ENCODE peak calls at places on chromosomes 13 and 19, in four cellular contexts. C is HepG2, E is GM12878, W is K562. G is an unnamed sample.

GRCh38 chr19:7492142-7493055 is 3.6 kb upstream of the PEX11G start:
- DNase-seq in C (no peak), E (no peak), W (no peak), G (no peak)

GRCh38 chr19:13428352-13428751 is 77.9 kb downstream of the CACNA1A start:
- DNase-seq in C (no peak), E (no peak), W (peak), G (peak)

GRCh38 chr19:19835560-19836038 is 14.0 kb upstream of the ZNF506 start:
- DNase-seq in C (no peak), E (no peak), W (no peak), G (no peak)

GRCh38 chr19:4972509-4973230 is 3.8 kb downstream of the KDM4B start:
- DNase-seq in C (peak), E (no peak), W (no peak), G (no peak)

GRCh38 chr19:8510589-8511115 is 3.3 kb downstream of the ZNF414 start:
- DNase-seq in C (no peak), E (no peak), W (no peak), G (no peak)

GRCh38 chr19:811007-811434 is 10.7 kb downstream of the PLPPR3 start:
- DNase-seq in C (no peak), E (no peak), W (peak), G (no peak)

GRCh38 chr19:3471954-3472655 is 8.2 kb downstream of the SMIM24 start:
- DNase-seq in C (no peak), E (no peak), W (peak), G (peak)

GRCh38 chr19:6062961-6063575 is 47.2 kb downstream of the RFX2 start:
- DNase-seq in C (no peak), E (no peak), W (no peak), G (no peak)

GRCh38 chr13:33089311-33089710 is 73.1 kb downstream of the KL start:
- DNase-seq in C (no peak), E (no peak), W (no peak), G (no peak)

GRCh38 chr19:28427256-28428083 is 785.5 kb downstream of the UQCRFS1 start:
- DNase-seq in C (no peak), E (no peak), W (no peak), G (no peak)
- TF ChIP-seq TARDBP in C (no peak), E (no peak), W (peak), G (no peak)

DNA sequence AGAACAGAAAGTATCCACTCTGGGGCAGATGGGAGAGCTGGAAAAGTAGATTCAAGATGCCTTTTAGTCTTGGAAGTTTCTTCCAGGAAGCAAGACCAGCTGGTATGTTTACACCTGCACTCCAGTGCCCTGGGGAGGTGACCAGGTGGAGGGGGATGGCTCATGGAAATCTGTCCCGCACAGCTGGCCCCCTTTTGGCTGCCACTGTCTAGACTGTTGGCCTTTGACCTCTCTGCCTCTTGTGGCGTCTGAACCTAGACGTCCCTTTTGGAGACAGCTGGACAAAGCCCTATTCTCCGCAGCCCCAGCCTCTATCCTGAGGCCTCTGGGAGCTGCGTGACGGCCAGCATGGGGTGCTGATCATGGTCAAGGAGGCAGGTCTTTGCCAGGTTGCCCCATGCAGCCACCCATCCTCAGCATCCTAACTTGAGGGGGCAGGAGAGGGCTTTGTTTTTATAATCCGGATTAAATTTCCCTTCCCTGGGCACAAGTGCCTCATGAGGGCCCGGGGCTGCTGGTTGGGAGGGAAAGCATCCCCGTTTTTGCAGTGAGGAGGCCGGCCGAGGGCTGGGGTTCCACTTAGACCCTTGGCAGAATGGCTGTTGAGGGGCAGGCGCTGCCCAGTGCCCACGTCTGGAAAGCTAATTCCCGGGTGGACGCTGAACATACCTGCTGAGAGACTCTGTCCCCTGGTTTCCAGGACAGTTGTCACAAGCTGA is 17.3 kb upstream of the GDF15 start:
- DNase-seq in C (peak), E (no peak), W (peak), G (no peak)
- TF ChIP-seq BHLHE40 in C (no peak), E (no peak), W (no peak), G (no peak)

DNA sequence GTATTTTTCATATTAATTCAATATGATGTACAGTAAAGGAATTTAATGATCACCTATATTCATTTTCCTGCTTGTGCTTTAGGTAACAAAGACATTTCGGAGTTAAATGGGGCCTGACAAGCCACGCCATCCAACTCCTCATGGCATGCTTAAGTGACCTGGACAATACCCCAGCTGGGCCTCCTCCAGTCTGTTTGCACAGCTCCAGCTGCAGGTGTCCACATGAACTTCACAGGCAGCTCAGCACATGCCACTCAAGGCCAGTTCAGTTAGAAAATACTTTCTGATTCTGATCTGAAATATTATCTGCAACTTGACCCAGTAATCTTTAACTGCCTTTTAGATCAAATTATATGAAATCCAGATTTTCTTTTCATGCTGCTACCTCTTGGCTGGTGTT is 89.6 kb upstream of the SLC15A1 start:
- DNase-seq in C (peak), E (no peak), W (no peak), G (no peak)
- TF ChIP-seq TARDBP in C (no peak), E (no peak), W (no peak), G (no peak)

GRCh38 chr19:2270572-2271515 is 11.1 kb downstream of the PEAK3 start:
- DNase-seq in C (peak), E (no peak), W (peak), G (no peak)

GRCh38 chr19:2273356-2274184 is 8.4 kb downstream of the PEAK3 start:
- DNase-seq in C (peak), E (peak), W (peak), G (peak)

GRCh38 chr19:2269244-2270156 is 12.5 kb downstream of the PEAK3 start:
- DNase-seq in C (peak), E (peak), W (peak), G (peak)

GRCh38 chr19:2270157-2270571 is 11.8 kb downstream of the PEAK3 start:
- DNase-seq in C (no peak), E (no peak), W (peak), G (no peak)

DNA sequence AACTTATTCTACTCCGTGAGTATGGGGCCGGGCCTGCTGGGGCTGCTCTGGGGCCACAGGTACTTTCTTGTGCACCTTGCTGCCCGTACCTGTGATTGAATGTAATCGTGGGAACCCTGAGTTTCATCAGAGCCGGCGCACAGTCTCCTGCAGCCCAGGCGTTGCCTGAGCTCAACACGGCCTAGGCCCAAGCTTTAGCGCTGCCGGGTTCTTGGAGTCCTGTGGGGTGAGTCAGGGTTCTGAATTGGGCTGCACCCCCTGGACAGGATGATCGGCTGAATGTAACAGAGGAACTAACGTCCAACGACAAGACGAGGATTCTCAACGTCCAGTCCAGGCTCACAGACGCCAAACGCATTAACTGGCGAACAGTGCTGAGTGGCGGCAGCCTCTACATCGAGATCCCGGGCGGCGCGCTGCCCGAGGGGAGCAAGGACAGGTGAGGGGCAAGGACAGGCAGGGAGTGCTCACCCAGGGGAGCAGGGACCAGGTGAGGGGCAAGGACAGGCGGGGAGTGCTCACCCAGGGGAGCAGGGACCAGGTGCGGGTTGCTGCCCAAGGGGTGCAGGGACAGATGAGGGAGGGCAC is 10.4 kb downstream of the PEAK3 start:
- DNase-seq in C (no peak), E (no peak), W (no peak), G (no peak)
- TF ChIP-seq BHLHE40 in C (no peak), E (no peak), W (no peak), G (no peak)

G was measured in HEK293T.